ENCODE peak calls at places on chromosomes 5 and 9, in seven cellular contexts. One of them, this sample, is unnamed.

GRCh38 chr9:25681270-25681669 is 3.0 kb upstream of the TUSC1 start:
- DNase-seq in neural progenitor cell: no peak
- DNase-seq in upper lobe of left lung: no peak
- DNase-seq in psoas muscle: no peak
- DNase-seq in RWPE1: no peak
- DNase-seq in NCI-H2081: no peak
- DNase-seq in IMR-90: peak; percentile 86
- DNase-seq in this sample: no peak

GRCh38 chr9:131094622-131095021 is 1.7 kb upstream of the AIF1L start:
- DNase-seq in neural progenitor cell: no peak
- DNase-seq in IMR-90: peak; percentile 37
- DNase-seq in RWPE1: peak; percentile 82
- DNase-seq in NCI-H2081: no peak
- DNase-seq in psoas muscle: peak; percentile 57
- DNase-seq in upper lobe of left lung: no peak
- DNase-seq in this sample: no peak

GRCh38 chr5:116256717-116257116 is 171.9 kb downstream of the COMMD10 start:
- DNase-seq in upper lobe of left lung: no peak
- DNase-seq in neural progenitor cell: no peak
- DNase-seq in psoas muscle: no peak
- DNase-seq in RWPE1: no peak
- DNase-seq in NCI-H2081: no peak
- DNase-seq in IMR-90: no peak
- DNase-seq in this sample: no peak

GRCh38 chr9:26125693-26126092 is 447.4 kb upstream of the TUSC1 start:
- DNase-seq in NCI-H2081: no peak
- DNase-seq in upper lobe of left lung: no peak
- DNase-seq in RWPE1: no peak
- DNase-seq in psoas muscle: no peak
- DNase-seq in neural progenitor cell: no peak
- DNase-seq in IMR-90: no peak
- DNase-seq in this sample: no peak

GRCh38 chr9:36780186-36780585 is 207.5 kb downstream of the MELK start:
- DNase-seq in NCI-H2081: no peak
- DNase-seq in RWPE1: no peak
- DNase-seq in neural progenitor cell: no peak
- DNase-seq in upper lobe of left lung: no peak
- DNase-seq in IMR-90: no peak
- DNase-seq in psoas muscle: no peak
- DNase-seq in this sample: no peak

GRCh38 chr5:122014232-122014940 is 52.6 kb downstream of the SRFBP1 start:
- DNase-seq in neural progenitor cell: no peak
- DNase-seq in NCI-H2081: no peak
- DNase-seq in RWPE1: no peak
- DNase-seq in upper lobe of left lung: no peak
- DNase-seq in IMR-90: peak; percentile 8
- DNase-seq in psoas muscle: no peak
- DNase-seq in this sample: no peak

GRCh38 chr5:91468643-91469422 is 85.7 kb upstream of the ARRDC3 start:
- DNase-seq in neural progenitor cell: no peak
- DNase-seq in RWPE1: no peak
- DNase-seq in psoas muscle: no peak
- DNase-seq in upper lobe of left lung: no peak
- DNase-seq in NCI-H2081: no peak
- DNase-seq in IMR-90: no peak
- DNase-seq in this sample: no peak

GRCh38 chr9:6566409-6567139 is 79.0 kb downstream of the GLDC start:
- DNase-seq in NCI-H2081: no peak
- DNase-seq in IMR-90: peak; percentile 99
- DNase-seq in neural progenitor cell: no peak
- DNase-seq in psoas muscle: no peak
- DNase-seq in upper lobe of left lung: no peak
- DNase-seq in RWPE1: peak; percentile 86
- DNase-seq in this sample: no peak

GRCh38 chr5:1318659-1319251 is 23.9 kb upstream of the TERT start:
- DNase-seq in neural progenitor cell: no peak
- DNase-seq in IMR-90: no peak
- DNase-seq in RWPE1: no peak
- DNase-seq in psoas muscle: no peak
- DNase-seq in NCI-H2081: no peak
- DNase-seq in upper lobe of left lung: no peak
- DNase-seq in this sample: no peak

GRCh38 chr5:67380431-67380830 is 183.8 kb upstream of the CD180 start:
- DNase-seq in IMR-90: no peak
- DNase-seq in psoas muscle: no peak
- DNase-seq in neural progenitor cell: no peak
- DNase-seq in RWPE1: no peak
- DNase-seq in upper lobe of left lung: no peak
- DNase-seq in NCI-H2081: no peak
- DNase-seq in this sample: no peak

GRCh38 chr9:93450817-93451761 is at the start of gene FAM120A:
- DNase-seq in psoas muscle: peak; percentile 80
- DNase-seq in neural progenitor cell: peak; percentile 92
- DNase-seq in IMR-90: peak; percentile 70
- DNase-seq in RWPE1: peak; percentile 88
- DNase-seq in NCI-H2081: peak; percentile 76
- DNase-seq in upper lobe of left lung: peak; percentile 82
- DNase-seq in this sample: peak; percentile 72

GRCh38 chr9:95588724-95589282 is 72.0 kb upstream of the PTCH1 start:
- DNase-seq in psoas muscle: no peak
- DNase-seq in IMR-90: no peak
- DNase-seq in NCI-H2081: no peak
- DNase-seq in upper lobe of left lung: no peak
- DNase-seq in RWPE1: no peak
- DNase-seq in neural progenitor cell: no peak
- DNase-seq in this sample: no peak

GRCh38 chr5:21424907-21425306 is 1428.2 kb downstream of the CDH12 start:
- DNase-seq in psoas muscle: no peak
- DNase-seq in NCI-H2081: no peak
- DNase-seq in neural progenitor cell: no peak
- DNase-seq in IMR-90: no peak
- DNase-seq in RWPE1: no peak
- DNase-seq in upper lobe of left lung: no peak
- DNase-seq in this sample: no peak

GRCh38 chr9:128946544-128946943 is 859 bp downstream of the DOLK start:
- DNase-seq in upper lobe of left lung: no peak
- DNase-seq in RWPE1: no peak
- DNase-seq in IMR-90: no peak
- DNase-seq in psoas muscle: no peak
- DNase-seq in neural progenitor cell: no peak
- DNase-seq in NCI-H2081: no peak
- DNase-seq in this sample: no peak

GRCh38 chr9:7439355-7439978 is 360.1 kb downstream of the DMAC1 start:
- DNase-seq in RWPE1: no peak
- DNase-seq in IMR-90: peak; percentile 73
- DNase-seq in psoas muscle: no peak
- DNase-seq in NCI-H2081: no peak
- DNase-seq in neural progenitor cell: no peak
- DNase-seq in upper lobe of left lung: no peak
- DNase-seq in this sample: no peak

GRCh38 chr5:156393980-156394379 is 67.0 kb downstream of the SGCD start:
- DNase-seq in upper lobe of left lung: no peak
- DNase-seq in psoas muscle: no peak
- DNase-seq in neural progenitor cell: no peak
- DNase-seq in IMR-90: no peak
- DNase-seq in NCI-H2081: no peak
- DNase-seq in RWPE1: no peak
- DNase-seq in this sample: no peak

GRCh38 chr5:56412601-56413379 is 179.7 kb upstream of the ANKRD55 start:
- DNase-seq in NCI-H2081: no peak
- DNase-seq in RWPE1: no peak
- DNase-seq in upper lobe of left lung: peak; percentile 81
- DNase-seq in IMR-90: no peak
- DNase-seq in psoas muscle: peak; percentile 37
- DNase-seq in neural progenitor cell: no peak
- DNase-seq in this sample: no peak

GRCh38 chr9:1005043-1005667 is 28.7 kb downstream of the DMRT3 start:
- DNase-seq in psoas muscle: no peak
- DNase-seq in NCI-H2081: peak; percentile 16
- DNase-seq in neural progenitor cell: peak; percentile 61
- DNase-seq in upper lobe of left lung: peak; percentile 32
- DNase-seq in RWPE1: peak; percentile 31
- DNase-seq in IMR-90: peak; percentile 47
- DNase-seq in this sample: peak; percentile 37

GRCh38 chr9:34710023-34710422 is at the start of gene CCL21:
- DNase-seq in psoas muscle: no peak
- DNase-seq in IMR-90: no peak
- DNase-seq in neural progenitor cell: no peak
- DNase-seq in NCI-H2081: no peak
- DNase-seq in RWPE1: no peak
- DNase-seq in upper lobe of left lung: no peak
- DNase-seq in this sample: no peak

GRCh38 chr5:158164648-158165047 is 305.7 kb upstream of the CLINT1 start:
- DNase-seq in RWPE1: no peak
- DNase-seq in NCI-H2081: no peak
- DNase-seq in psoas muscle: no peak
- DNase-seq in upper lobe of left lung: no peak
- DNase-seq in IMR-90: no peak
- DNase-seq in neural progenitor cell: no peak
- DNase-seq in this sample: no peak

GRCh38 chr5:33257807-33258491 is 182.8 kb upstream of the TARS1 start:
- DNase-seq in IMR-90: peak; percentile 89
- DNase-seq in RWPE1: peak; percentile 56
- DNase-seq in NCI-H2081: no peak
- DNase-seq in upper lobe of left lung: no peak
- DNase-seq in psoas muscle: no peak
- DNase-seq in neural progenitor cell: no peak
- DNase-seq in this sample: no peak

GRCh38 chr9:114664181-114664580 is 6.6 kb upstream of the TEX53 start:
- DNase-seq in neural progenitor cell: no peak
- DNase-seq in upper lobe of left lung: no peak
- DNase-seq in RWPE1: no peak
- DNase-seq in psoas muscle: no peak
- DNase-seq in NCI-H2081: no peak
- DNase-seq in IMR-90: no peak
- DNase-seq in this sample: no peak

GRCh38 chr5:124193371-124193789 is 553.1 kb downstream of the ZNF608 start:
- DNase-seq in upper lobe of left lung: no peak
- DNase-seq in neural progenitor cell: no peak
- DNase-seq in psoas muscle: no peak
- DNase-seq in NCI-H2081: no peak
- DNase-seq in IMR-90: peak; percentile 56
- DNase-seq in RWPE1: peak; percentile 76
- DNase-seq in this sample: no peak

GRCh38 chr5:159003045-159004030 is 96.4 kb downstream of the EBF1 start:
- DNase-seq in neural progenitor cell: no peak
- DNase-seq in NCI-H2081: no peak
- DNase-seq in psoas muscle: peak; percentile 36
- DNase-seq in upper lobe of left lung: no peak
- DNase-seq in RWPE1: peak; percentile 34
- DNase-seq in IMR-90: peak; percentile 37
- DNase-seq in this sample: no peak

GRCh38 chr5:3715048-3715447 is 119.4 kb downstream of the IRX1 start:
- DNase-seq in neural progenitor cell: no peak
- DNase-seq in NCI-H2081: no peak
- DNase-seq in IMR-90: no peak
- DNase-seq in upper lobe of left lung: no peak
- DNase-seq in RWPE1: no peak
- DNase-seq in psoas muscle: no peak
- DNase-seq in this sample: no peak

GRCh38 chr9:93256878-93257807 is 73.2 kb downstream of the WNK2 start:
- DNase-seq in psoas muscle: no peak
- DNase-seq in neural progenitor cell: no peak
- DNase-seq in RWPE1: no peak
- DNase-seq in NCI-H2081: no peak
- DNase-seq in upper lobe of left lung: peak; percentile 18
- DNase-seq in IMR-90: no peak
- DNase-seq in this sample: no peak

GRCh38 chr5:17185776-17186175 is 31.7 kb upstream of the BASP1 start:
- DNase-seq in RWPE1: no peak
- DNase-seq in NCI-H2081: no peak
- DNase-seq in IMR-90: peak; percentile 98
- DNase-seq in neural progenitor cell: no peak
- DNase-seq in psoas muscle: peak; percentile 61
- DNase-seq in upper lobe of left lung: no peak
- DNase-seq in this sample: no peak

GRCh38 chr9:110731437-110732028 is 62.9 kb downstream of the MUSK start:
- DNase-seq in upper lobe of left lung: no peak
- DNase-seq in RWPE1: no peak
- DNase-seq in psoas muscle: no peak
- DNase-seq in IMR-90: no peak
- DNase-seq in NCI-H2081: no peak
- DNase-seq in neural progenitor cell: peak; percentile 45
- DNase-seq in this sample: no peak

GRCh38 chr9:82597225-82598158 is 465.4 kb downstream of the RASEF start:
- DNase-seq in RWPE1: no peak
- DNase-seq in psoas muscle: no peak
- DNase-seq in neural progenitor cell: no peak
- DNase-seq in NCI-H2081: no peak
- DNase-seq in IMR-90: peak; percentile 74
- DNase-seq in upper lobe of left lung: peak; percentile 25
- DNase-seq in this sample: no peak

GRCh38 chr5:91293131-91293530 is 90.0 kb downstream of the ARRDC3 start:
- DNase-seq in IMR-90: peak; percentile 55
- DNase-seq in psoas muscle: no peak
- DNase-seq in NCI-H2081: no peak
- DNase-seq in neural progenitor cell: peak; percentile 71
- DNase-seq in upper lobe of left lung: no peak
- DNase-seq in RWPE1: no peak
- DNase-seq in this sample: peak; percentile 21